ENCODE peak calls at places on chromosomes 4 and X, in seven cellular contexts. S, R, O, U, C, W and T are unnamed samples.

GRCh38 chr4:149549911-149550310 is 265.7 kb downstream of the IQCM start:
- DNase-seq in S (peak), O (no peak), U (peak), C (no peak), W (no peak), R (no peak), T (no peak)

GRCh38 chr4:75037253-75037652 is 104.3 kb downstream of the PARM1 start:
- DNase-seq in W (no peak), R (no peak), U (no peak), C (no peak), O (peak), S (no peak), T (no peak)

GRCh38 chr4:11228575-11228974 is 200.1 kb downstream of the HS3ST1 start:
- DNase-seq in C (no peak), W (no peak), U (peak), O (no peak), S (peak), R (no peak), T (no peak)

GRCh38 chrX:71941771-71942170 is 31.1 kb downstream of the NHSL2 start:
- DNase-seq in R (peak), U (peak), C (no peak), S (no peak), O (no peak), W (no peak), T (no peak)

GRCh38 chr4:16264798-16265197 is 38.5 kb upstream of the TAPT1 start:
- DNase-seq in S (peak), O (peak), W (no peak), C (no peak), R (peak), U (peak), T (no peak)

GRCh38 chrX:8743126-8743732 is 11.3 kb upstream of the ANOS1 start:
- DNase-seq in S (peak), U (peak), O (peak), W (peak), R (no peak), C (no peak), T (no peak)

GRCh38 chr4:144645621-144646522 is at the start of gene HHIP:
- DNase-seq in W (peak), U (peak), S (no peak), R (no peak), C (peak), O (peak), T (peak)

GRCh38 chr4:186472948-186473347 is 82.4 kb downstream of the MTNR1A start:
- DNase-seq in C (no peak), S (peak), U (peak), W (no peak), R (peak), O (no peak), T (no peak)

GRCh38 chr4:179398414-179398813 is 1956.2 kb upstream of the AGA start:
- DNase-seq in C (no peak), W (no peak), O (no peak), U (no peak), S (no peak), R (no peak), T (no peak)